ENCODE peak calls at places on chromosomes 7 and 10, in four cellular contexts. One of them, this sample, is unnamed.

GRCh38 chr10:88725798-88726197 is 19.7 kb downstream of the LIPK start:
- DNase-seq in heart right ventricle: no peak
- DNase-seq in pancreas: no peak
- DNase-seq in H9: no peak
- DNase-seq in this sample: no peak

GRCh38 chr7:27134392-27134791 is 3.8 kb upstream of the HOXA4 start:
- DNase-seq in pancreas: no peak
- DNase-seq in H9: no peak
- DNase-seq in heart right ventricle: no peak
- DNase-seq in this sample: no peak

GRCh38 chr7:130667593-130668257 is 823 bp downstream of the COPG2 start:
- DNase-seq in heart right ventricle: no peak
- DNase-seq in H9: no peak
- DNase-seq in pancreas: no peak
- DNase-seq in this sample: no peak

GRCh38 chr10:89738551-89739209 is 37.3 kb downstream of the KIF20B start:
- DNase-seq in pancreas: no peak
- DNase-seq in H9: no peak
- DNase-seq in heart right ventricle: no peak
- DNase-seq in this sample: no peak

GRCh38 chr10:58651040-58651439 is 138.4 kb downstream of the BICC1 start:
- DNase-seq in pancreas: no peak
- DNase-seq in heart right ventricle: no peak
- DNase-seq in H9: no peak
- DNase-seq in this sample: no peak

GRCh38 chr7:22730921-22731654 is 4.1 kb downstream of the IL6 start:
- DNase-seq in pancreas: no peak
- DNase-seq in heart right ventricle: no peak
- DNase-seq in H9: no peak
- DNase-seq in this sample: no peak

GRCh38 chr10:103845983-103846382 is 9.4 kb downstream of the SH3PXD2A start:
- DNase-seq in heart right ventricle: no peak
- DNase-seq in pancreas: no peak
- DNase-seq in H9: no peak
- DNase-seq in this sample: no peak

GRCh38 chr10:4807803-4808507 is 18.1 kb upstream of the AKR1E2 start:
- DNase-seq in pancreas: no peak
- DNase-seq in heart right ventricle: no peak
- DNase-seq in H9: no peak
- DNase-seq in this sample: no peak

GRCh38 chr10:30829921-30830671 is 200.5 kb upstream of the LYZL2 start:
- DNase-seq in H9: no peak
- DNase-seq in pancreas: no peak
- DNase-seq in heart right ventricle: no peak
- DNase-seq in this sample: no peak

GRCh38 chr7:154304231-154304630 is 252.0 kb downstream of the DPP6 start:
- DNase-seq in H9: no peak
- DNase-seq in pancreas: no peak
- DNase-seq in heart right ventricle: no peak
- DNase-seq in this sample: no peak

GRCh38 chr7:137967143-137968018 is 34.5 kb downstream of the CREB3L2 start:
- DNase-seq in heart right ventricle: no peak
- DNase-seq in pancreas: no peak
- DNase-seq in H9: peak; percentile 36
- DNase-seq in this sample: no peak

GRCh38 chr7:136009488-136010079 is 32.4 kb upstream of the MTPN start:
- DNase-seq in pancreas: no peak
- DNase-seq in heart right ventricle: no peak
- DNase-seq in H9: no peak
- DNase-seq in this sample: no peak

GRCh38 chr10:82969405-82969804 is 1094.4 kb downstream of the NRG3 start:
- DNase-seq in heart right ventricle: no peak
- DNase-seq in H9: no peak
- DNase-seq in pancreas: no peak
- DNase-seq in this sample: no peak
- TF ChIP-seq CTCF in heart right ventricle: peak; percentile 30
- TF ChIP-seq CTCF in H9: peak; percentile 59
- TF ChIP-seq CTCF in pancreas: peak; percentile 8
- TF ChIP-seq CTCF in this sample: no peak

DNA sequence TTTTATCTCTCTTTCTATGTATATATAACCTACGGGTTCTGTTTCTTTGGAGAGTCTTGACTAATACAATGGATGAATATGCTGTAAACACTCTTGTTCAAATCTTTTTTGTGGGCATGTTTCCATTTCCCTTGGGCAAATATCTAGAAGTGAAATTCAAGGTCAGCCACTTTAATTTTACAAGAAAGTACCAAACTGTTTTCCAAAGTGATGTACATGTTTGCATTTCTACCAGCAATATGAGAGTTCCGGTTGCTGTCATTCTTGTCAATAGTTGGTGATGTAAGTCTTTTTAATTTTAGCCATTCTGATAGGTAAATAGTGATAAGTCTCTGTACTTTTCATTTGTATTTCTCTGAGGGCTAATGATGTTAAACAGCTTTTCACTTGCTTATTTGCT is 48.4 kb downstream of the PDK4 start:
- DNase-seq in pancreas: no peak
- DNase-seq in heart right ventricle: no peak
- DNase-seq in H9: no peak
- DNase-seq in this sample: no peak
- H3K27ac ChIP-seq in pancreas: peak overlapping the region; percentile 93
- H3K27ac ChIP-seq in heart right ventricle: peak overlapping the region; percentile 62
- H3K27ac ChIP-seq in H9: no peak overlapping the region
- H3K27ac ChIP-seq in this sample: no peak overlapping the region

DNA sequence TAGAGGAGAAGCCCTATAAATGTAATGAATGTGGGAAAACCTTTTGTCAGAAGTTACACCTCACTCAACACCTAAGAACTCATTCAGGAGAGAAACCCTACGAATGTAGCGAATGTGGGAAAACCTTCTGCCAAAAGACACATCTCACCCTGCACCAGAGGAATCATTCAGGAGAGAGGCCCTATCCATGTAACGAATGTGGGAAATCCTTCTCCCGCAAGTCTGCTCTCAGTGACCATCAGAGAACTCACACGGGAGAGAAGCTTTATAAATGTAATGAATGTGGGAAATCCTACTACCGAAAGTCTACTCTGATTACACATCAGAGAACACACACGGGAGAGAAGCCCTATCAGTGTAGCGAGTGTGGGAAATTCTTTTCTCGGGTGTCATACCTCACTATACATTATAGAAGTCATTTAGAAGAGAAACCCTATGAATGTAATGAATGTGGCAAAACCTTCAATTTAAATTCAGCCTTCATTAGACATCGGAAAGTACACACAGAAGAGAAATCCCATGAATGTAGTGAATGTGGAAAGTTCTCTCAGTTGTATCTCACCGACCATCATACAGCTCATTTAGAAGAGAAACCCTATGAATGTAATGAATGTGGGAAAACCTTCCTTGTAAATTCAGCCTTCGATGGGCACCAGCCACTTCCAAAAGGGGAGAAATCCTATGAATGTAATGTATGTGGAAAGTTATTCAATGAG is 18.9 kb downstream of the RBAK start:
- DNase-seq in heart right ventricle: no peak
- DNase-seq in pancreas: no peak
- DNase-seq in H9: no peak
- DNase-seq in this sample: no peak
- TF ChIP-seq CTCF in heart right ventricle: no peak
- TF ChIP-seq CTCF in pancreas: no peak
- TF ChIP-seq CTCF in H9: no peak
- TF ChIP-seq CTCF in this sample: no peak

DNA sequence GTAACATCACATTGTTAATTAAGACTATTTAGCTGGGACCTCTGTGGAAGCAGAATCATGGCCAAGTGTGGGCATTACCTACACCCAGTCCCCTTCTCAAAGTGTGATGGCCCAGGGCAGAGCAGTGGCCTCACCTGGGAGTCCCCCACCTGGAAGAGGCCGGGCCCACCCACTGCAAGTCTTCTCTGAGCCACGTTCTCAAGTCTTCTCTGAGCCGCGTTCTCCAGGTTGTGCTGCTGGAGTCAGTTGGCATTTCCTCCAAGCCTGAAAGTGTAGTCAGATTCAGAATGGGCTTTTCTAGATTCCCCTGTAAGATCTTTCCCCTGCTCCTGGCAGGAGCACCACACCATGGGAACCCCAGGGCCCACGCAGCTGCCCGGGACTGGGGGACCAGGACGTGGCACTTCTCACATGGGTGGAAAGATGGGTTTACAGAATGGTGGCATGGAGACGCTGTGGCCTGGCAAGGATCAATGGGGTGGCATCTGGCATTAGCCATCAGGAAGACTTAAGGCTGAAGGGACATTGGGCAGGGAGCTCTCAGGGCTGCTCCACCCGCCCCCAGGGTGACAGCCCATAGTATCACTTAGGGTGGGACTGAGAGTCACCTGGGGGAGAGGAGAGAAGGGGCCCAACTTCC is 68.0 kb downstream of the MKI67 start:
- DNase-seq in H9: no peak
- DNase-seq in heart right ventricle: no peak
- DNase-seq in pancreas: no peak
- DNase-seq in this sample: no peak
- H3K27ac ChIP-seq in H9: no peak overlapping the region
- H3K27ac ChIP-seq in heart right ventricle: no peak overlapping the region
- H3K27ac ChIP-seq in pancreas: no peak overlapping the region
- H3K27ac ChIP-seq in this sample: no peak overlapping the region

GRCh38 chr10:21533577-21534475 is at the start of gene MLLT10:
- DNase-seq in pancreas: peak; percentile 96
- DNase-seq in heart right ventricle: peak; percentile 96
- DNase-seq in H9: peak; percentile 96
- DNase-seq in this sample: peak; percentile 92
- TF ChIP-seq CTCF in pancreas: no peak
- TF ChIP-seq CTCF in heart right ventricle: peak; percentile 37
- TF ChIP-seq CTCF in H9: peak; percentile 34
- TF ChIP-seq CTCF in this sample: no peak

GRCh38 chr7:116341222-116341907 is 131.0 kb downstream of the TES start:
- DNase-seq in H9: no peak
- DNase-seq in heart right ventricle: no peak
- DNase-seq in pancreas: no peak
- DNase-seq in this sample: no peak

GRCh38 chr7:116337800-116338199 is 127.5 kb downstream of the TES start:
- DNase-seq in H9: no peak
- DNase-seq in heart right ventricle: no peak
- DNase-seq in pancreas: no peak
- DNase-seq in this sample: no peak

GRCh38 chr7:116339564-116339963 is 129.2 kb downstream of the TES start:
- DNase-seq in pancreas: no peak
- DNase-seq in H9: no peak
- DNase-seq in heart right ventricle: no peak
- DNase-seq in this sample: no peak

GRCh38 chr7:116342125-116342524 is 131.8 kb downstream of the TES start:
- DNase-seq in pancreas: no peak
- DNase-seq in H9: no peak
- DNase-seq in heart right ventricle: no peak
- DNase-seq in this sample: no peak

DNA sequence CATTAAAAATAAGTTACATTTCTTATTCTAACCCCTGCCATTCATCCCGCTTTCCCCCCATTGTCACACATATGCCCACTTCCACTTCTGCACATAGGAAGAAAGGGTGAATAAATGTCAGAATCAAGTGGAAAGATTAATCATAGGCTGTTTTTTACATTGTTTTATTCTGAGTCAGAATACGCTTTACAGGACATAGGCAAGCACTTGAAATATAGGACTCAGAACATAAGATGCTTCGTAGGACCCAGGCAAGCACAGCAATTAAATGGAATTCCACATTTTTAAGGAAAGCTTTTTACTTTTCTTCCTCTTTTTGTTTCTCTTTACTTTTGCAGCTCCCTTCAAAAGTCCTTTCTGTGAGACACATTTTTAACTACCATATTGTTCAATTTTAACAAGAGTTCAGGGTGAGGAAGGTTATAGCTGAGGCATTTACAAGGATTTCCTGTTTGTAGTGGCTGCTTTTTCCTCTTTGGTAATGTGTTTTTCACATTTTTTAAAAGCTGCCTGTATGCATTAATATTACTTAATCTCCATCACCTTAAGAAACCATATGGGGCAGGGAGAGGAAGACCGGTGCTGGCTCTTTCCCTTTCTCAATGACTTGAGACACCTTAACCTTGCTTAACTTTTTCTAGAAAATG is 130.0 kb downstream of the TES start:
- DNase-seq in heart right ventricle: no peak
- DNase-seq in H9: no peak
- DNase-seq in pancreas: no peak
- DNase-seq in this sample: no peak
- H3K27ac ChIP-seq in heart right ventricle: peak overlapping the region; percentile 28
- H3K27ac ChIP-seq in H9: no peak overlapping the region
- H3K27ac ChIP-seq in pancreas: no peak overlapping the region
- H3K27ac ChIP-seq in this sample: no peak overlapping the region

DNA sequence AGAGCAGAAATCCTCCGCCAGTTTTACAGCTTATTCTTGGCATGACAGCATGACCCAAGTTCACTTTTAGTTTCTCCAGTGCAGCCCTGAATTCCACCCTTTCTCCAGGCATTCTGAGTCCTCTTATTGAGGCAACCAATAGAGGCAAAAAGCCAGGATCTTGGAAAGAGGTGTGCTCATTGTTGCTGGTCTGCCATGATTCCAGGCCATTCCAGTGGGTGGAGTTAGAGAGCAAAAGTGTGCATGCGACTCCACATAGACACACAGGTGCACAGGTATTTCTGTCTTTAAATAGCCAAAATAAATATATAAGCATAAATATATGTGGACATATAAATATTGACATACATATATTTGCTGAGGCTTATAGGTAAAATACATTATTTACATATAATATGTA is 224.7 kb upstream of the ADARB2 start:
- DNase-seq in H9: no peak
- DNase-seq in pancreas: no peak
- DNase-seq in heart right ventricle: no peak
- DNase-seq in this sample: no peak
- TF ChIP-seq CTCF in H9: peak; percentile 55
- TF ChIP-seq CTCF in pancreas: no peak
- TF ChIP-seq CTCF in heart right ventricle: no peak
- TF ChIP-seq CTCF in this sample: peak; percentile 37